ENCODE peak calls at places on chromosome X, in ten cellular contexts. V is CD8-positive, alpha-beta T cell; K is iris pigment epithelial cell; H is stimulated activated CD8-positive, alpha-beta memory T cell treated with anti-CD3 and anti-CD28 coated beads, Interleukin-12 subunit alpha, Interleukin-12 subunit beta, amount 100 ng/mL, for 1 hour; R is kidney tubule cell; X is pancreas; L is amygdala; Q is NCI-H345; S is GM12864; U is epithelial cell of esophagus. E is an unnamed sample.

GRCh38 chrX:44422631-44423030 is 79.2 kb upstream of the EFHC2 start:
- DNase-seq in V (no peak), K (peak; percentile 49), H (no peak), R (peak; percentile 78), X (no peak), L (no peak), Q (no peak), S (no peak), U (no peak), E (no peak)

GRCh38 chrX:20913760-20914159 is 460.5 kb upstream of the CNKSR2 start:
- DNase-seq in V (no peak), K (no peak), H (no peak), R (no peak), X (no peak), L (no peak), Q (no peak), S (no peak), U (peak; percentile 1), E (peak; percentile 44)

GRCh38 chrX:149512225-149512885 is 7.2 kb upstream of the IDS start:
- DNase-seq in V (peak; percentile 59), K (peak; percentile 42), H (peak; percentile 39), R (peak; percentile 63), X (peak; percentile 51), L (peak; percentile 3), Q (peak; percentile 35), S (no peak), U (peak; percentile 72), E (peak; percentile 56)

GRCh38 chrX:27890611-27891010 is 82.8 kb downstream of the MAGEB10 start:
- DNase-seq in V (no peak), K (peak; percentile 73), H (no peak), R (peak; percentile 69), X (no peak), L (no peak), Q (no peak), S (no peak), U (peak; percentile 70), E (no peak)

GRCh38 chrX:38215141-38215540 is 5.5 kb downstream of the SRPX start:
- DNase-seq in V (no peak), K (peak; percentile 36), H (no peak), R (peak; percentile 12), X (no peak), L (no peak), Q (no peak), S (no peak), U (peak; percentile 61), E (no peak)

GRCh38 chrX:68424719-68425118 is 8.6 kb downstream of the OPHN1 start:
- DNase-seq in V (no peak), K (no peak), H (no peak), R (no peak), X (no peak), L (no peak), Q (no peak), S (no peak), U (no peak), E (no peak)

GRCh38 chrX:99172958-99173357 is 1237.1 kb downstream of the PCDH19 start:
- DNase-seq in V (no peak), K (no peak), H (no peak), R (no peak), X (no peak), L (no peak), Q (no peak), S (no peak), U (no peak), E (peak; percentile 2)

GRCh38 chrX:48957477-48957826 is at the start of gene OTUD5:
- DNase-seq in V (peak; percentile 88), K (peak; percentile 52), H (peak; percentile 60), R (no peak), X (peak; percentile 65), L (peak; percentile 59), Q (peak; percentile 83), S (no peak), U (no peak), E (peak; percentile 39)

GRCh38 chrX:65407157-65407626 is 127.4 kb downstream of the LAS1L start:
- DNase-seq in V (no peak), K (no peak), H (no peak), R (no peak), X (no peak), L (no peak), Q (no peak), S (no peak), U (peak; percentile 4), E (no peak)

GRCh38 chrX:100316987-100317386 is 93.1 kb downstream of the PCDH19 start:
- DNase-seq in V (no peak), K (no peak), H (no peak), R (no peak), X (no peak), L (no peak), Q (no peak), S (no peak), U (peak; percentile 7), E (no peak)

GRCh38 chrX:133185938-133186337 is 32.2 kb downstream of the TFDP3 start:
- DNase-seq in V (no peak), K (no peak), H (no peak), R (peak; percentile 56), X (no peak), L (no peak), Q (no peak), S (no peak), U (peak; percentile 85), E (no peak)

GRCh38 chrX:68754406-68754805 is 74.4 kb upstream of the EFNB1 start:
- DNase-seq in V (no peak), K (no peak), H (no peak), R (no peak), X (no peak), L (no peak), Q (no peak), S (no peak), U (no peak), E (no peak)

GRCh38 chrX:7522860-7523259 is 320.1 kb upstream of the VCX start:
- DNase-seq in V (no peak), K (no peak), H (no peak), R (no peak), X (no peak), L (no peak), Q (no peak), S (no peak), U (no peak), E (no peak)

GRCh38 chrX:110108381-110108796 is 105.5 kb downstream of the TMEM164 start:
- DNase-seq in V (no peak), K (peak; percentile 70), H (no peak), R (no peak), X (no peak), L (no peak), Q (no peak), S (no peak), U (peak; percentile 10), E (no peak)

GRCh38 chrX:54043696-54044125 is 562 bp downstream of the PHF8 start:
- DNase-seq in V (peak; percentile 41), K (peak; percentile 26), H (peak; percentile 11), R (peak; percentile 36), X (no peak), L (peak; percentile 53), Q (peak; percentile 52), S (no peak), U (peak; percentile 42), E (peak; percentile 13)

GRCh38 chrX:44025611-44026010 is 52.4 kb upstream of the NDP start:
- DNase-seq in V (no peak), K (peak; percentile 77), H (no peak), R (no peak), X (no peak), L (no peak), Q (no peak), S (no peak), U (peak; percentile 11), E (no peak)

GRCh38 chrX:120672389-120672788 is 42.5 kb upstream of the C1GALT1C1 start:
- DNase-seq in V (no peak), K (peak; percentile 97), H (no peak), R (peak; percentile 84), X (no peak), L (no peak), Q (no peak), S (no peak), U (peak; percentile 62), E (no peak)

GRCh38 chrX:119272882-119273806 is 37.1 kb downstream of the PGRMC1 start:
- DNase-seq in V (peak; percentile 53), K (peak; percentile 42), H (no peak), R (peak; percentile 58), X (peak; percentile 26), L (no peak), Q (no peak), S (no peak), U (peak; percentile 74), E (peak; percentile 66)

GRCh38 chrX:44596277-44596676 is 53.6 kb upstream of the FUNDC1 start:
- DNase-seq in V (no peak), K (no peak), H (no peak), R (no peak), X (no peak), L (no peak), Q (no peak), S (peak; percentile 33), U (no peak), E (no peak)

GRCh38 chrX:12903646-12904045 is 2.8 kb upstream of the TLR8 start:
- DNase-seq in V (no peak), K (peak; percentile 50), H (no peak), R (no peak), X (no peak), L (no peak), Q (no peak), S (no peak), U (no peak), E (no peak)

GRCh38 chrX:131907488-131908314 is 115.4 kb upstream of the STK26 start:
- DNase-seq in V (no peak), K (no peak), H (no peak), R (no peak), X (no peak), L (no peak), Q (no peak), S (no peak), U (no peak), E (no peak)

GRCh38 chrX:40863671-40864070 is 128.3 kb upstream of the MED14 start:
- DNase-seq in V (no peak), K (no peak), H (no peak), R (no peak), X (no peak), L (no peak), Q (no peak), S (no peak), U (no peak), E (no peak)

GRCh38 chrX:155070038-155070437 is 898 bp downstream of the CMC4 start:
- DNase-seq in V (no peak), K (no peak), H (no peak), R (no peak), X (no peak), L (no peak), Q (no peak), S (no peak), U (no peak), E (no peak)

GRCh38 chrX:71070531-71070930 is 2.4 kb upstream of the SNX12 start:
- DNase-seq in V (no peak), K (no peak), H (no peak), R (no peak), X (no peak), L (no peak), Q (no peak), S (no peak), U (no peak), E (no peak)

GRCh38 chrX:40012039-40012799 is 85.5 kb downstream of the BCOR start:
- DNase-seq in V (no peak), K (peak; percentile 70), H (no peak), R (peak; percentile 14), X (peak; percentile 36), L (no peak), Q (peak; percentile 26), S (no peak), U (peak; percentile 28), E (peak; percentile 9)

GRCh38 chrX:22134681-22135080 is 102.6 kb downstream of the PHEX start:
- DNase-seq in V (no peak), K (peak; percentile 78), H (no peak), R (peak; percentile 93), X (no peak), L (no peak), Q (no peak), S (no peak), U (peak; percentile 84), E (no peak)

GRCh38 chrX:134836497-134836968 is 154.3 kb upstream of the SMIM10 start:
- DNase-seq in V (no peak), K (peak; percentile 58), H (no peak), R (peak; percentile 39), X (no peak), L (no peak), Q (no peak), S (no peak), U (peak; percentile 39), E (no peak)

GRCh38 chrX:3268804-3269203 is 77.6 kb downstream of the MXRA5 start:
- DNase-seq in V (no peak), K (peak; percentile 52), H (no peak), R (peak; percentile 40), X (no peak), L (no peak), Q (no peak), S (no peak), U (peak; percentile 82), E (no peak)

E was measured in endothelial cell.